ENCODE peak calls at places on chromosomes 11 and 22, in eight cellular contexts. U, M, Z, A, G, E, I and F are unnamed samples.

GRCh38 chr22:42969348-42969975 is 45.5 kb downstream of the PACSIN2 start:
- ATAC-seq in U (no peak), M (no peak), Z (no peak), A (no peak), G (no peak), E (no peak), I (no peak), F (peak; percentile 72)

GRCh38 chr11:121482231-121483129 is 29.7 kb upstream of the SORL1-AS1 start:
- ATAC-seq in U (peak; percentile 80), M (peak; percentile 86), Z (peak; percentile 88), A (peak; percentile 78), G (peak; percentile 85), E (peak; percentile 51), I (no peak), F (peak; percentile 30)

GRCh38 chr11:22536036-22536435 is 89.6 kb downstream of the FANCF start:
- ATAC-seq in U (no peak), M (no peak), Z (no peak), A (no peak), G (no peak), E (no peak), I (no peak), F (no peak)

GRCh38 chr22:30224161-30224857 is 22.2 kb downstream of the LIF start:
- ATAC-seq in U (no peak), M (no peak), Z (no peak), A (no peak), G (no peak), E (no peak), I (no peak), F (peak; percentile 54)

GRCh38 chr11:118746988-118747585 is 43.9 kb downstream of the DDX6 start:
- ATAC-seq in U (peak; percentile 25), M (no peak), Z (peak; percentile 9), A (no peak), G (no peak), E (no peak), I (peak; percentile 17), F (no peak)

GRCh38 chr11:74278721-74279148 is 32.7 kb downstream of the P4HA3 start:
- ATAC-seq in U (no peak), M (no peak), Z (no peak), A (no peak), G (no peak), E (peak; percentile 68), I (peak; percentile 38), F (peak; percentile 91)

GRCh38 chr22:48198489-48199459 is 1436.3 kb downstream of the TBC1D22A start:
- ATAC-seq in U (no peak), M (no peak), Z (no peak), A (no peak), G (no peak), E (no peak), I (no peak), F (no peak)

GRCh38 chr11:122209619-122210377 is 93.8 kb upstream of the BLID start:
- ATAC-seq in U (no peak), M (no peak), Z (no peak), A (no peak), G (no peak), E (peak; percentile 78), I (peak; percentile 71), F (peak; percentile 79)

GRCh38 chr11:44261800-44262591 is 47.9 kb downstream of the ALX4 start:
- ATAC-seq in U (no peak), M (no peak), Z (no peak), A (no peak), G (no peak), E (no peak), I (no peak), F (no peak)

GRCh38 chr11:20561915-20562314 is 37.5 kb upstream of the SLC6A5 start:
- ATAC-seq in U (no peak), M (no peak), Z (no peak), A (no peak), G (no peak), E (no peak), I (no peak), F (no peak)

GRCh38 chr22:23431337-23432072 is 148.6 kb downstream of the IGLL1 start:
- ATAC-seq in U (no peak), M (no peak), Z (no peak), A (no peak), G (no peak), E (no peak), I (peak; percentile 6), F (no peak)